ENCODE peak calls at places on chromosomes 13 and 19, in six cellular contexts. One of them, this sample, is unnamed.

GRCh38 chr13:42041684-42042035 is 6.8 kb upstream of the DGKH start:
- DNase-seq in sciatic nerve: peak; percentile 74
- DNase-seq in progenitor cell of endocrine pancreas: peak; percentile 37
- DNase-seq in bronchial epithelial cell: peak; percentile 33
- DNase-seq in cardiac muscle cell: peak; percentile 74
- DNase-seq in fibroblast of lung: peak; percentile 59
- DNase-seq in this sample: peak; percentile 74

GRCh38 chr13:46553886-46554855 is 1.2 kb downstream of the LRCH1 start:
- DNase-seq in sciatic nerve: peak; percentile 80
- DNase-seq in fibroblast of lung: peak; percentile 89
- DNase-seq in bronchial epithelial cell: peak; percentile 93
- DNase-seq in progenitor cell of endocrine pancreas: peak; percentile 40
- DNase-seq in cardiac muscle cell: peak; percentile 90
- DNase-seq in this sample: peak; percentile 90

GRCh38 chr13:43865892-43866291 is 13.6 kb downstream of the CCDC122 start:
- DNase-seq in bronchial epithelial cell: peak; percentile 89
- DNase-seq in cardiac muscle cell: peak; percentile 51
- DNase-seq in fibroblast of lung: peak; percentile 50
- DNase-seq in progenitor cell of endocrine pancreas: no peak
- DNase-seq in sciatic nerve: no peak
- DNase-seq in this sample: peak; percentile 86

GRCh38 chr19:33402421-33403220 is 29.1 kb downstream of the CEBPG start:
- DNase-seq in bronchial epithelial cell: no peak
- DNase-seq in cardiac muscle cell: no peak
- DNase-seq in fibroblast of lung: no peak
- DNase-seq in progenitor cell of endocrine pancreas: no peak
- DNase-seq in sciatic nerve: peak; percentile 52
- DNase-seq in this sample: no peak

GRCh38 chr13:101082441-101082840 is 333.9 kb downstream of the NALCN start:
- DNase-seq in progenitor cell of endocrine pancreas: no peak
- DNase-seq in cardiac muscle cell: no peak
- DNase-seq in sciatic nerve: no peak
- DNase-seq in bronchial epithelial cell: no peak
- DNase-seq in fibroblast of lung: no peak
- DNase-seq in this sample: no peak

GRCh38 chr13:109569938-109570711 is 216.3 kb downstream of the IRS2 start:
- DNase-seq in sciatic nerve: no peak
- DNase-seq in bronchial epithelial cell: no peak
- DNase-seq in progenitor cell of endocrine pancreas: no peak
- DNase-seq in fibroblast of lung: no peak
- DNase-seq in cardiac muscle cell: no peak
- DNase-seq in this sample: no peak

GRCh38 chr13:102729560-102730275 is 34.9 kb upstream of the METTL21C start:
- DNase-seq in fibroblast of lung: peak; percentile 67
- DNase-seq in progenitor cell of endocrine pancreas: no peak
- DNase-seq in bronchial epithelial cell: peak; percentile 94
- DNase-seq in sciatic nerve: no peak
- DNase-seq in cardiac muscle cell: peak; percentile 87
- DNase-seq in this sample: peak; percentile 64

GRCh38 chr13:43223206-43223605 is 199.8 kb downstream of the DNAJC15 start:
- DNase-seq in sciatic nerve: no peak
- DNase-seq in cardiac muscle cell: no peak
- DNase-seq in bronchial epithelial cell: no peak
- DNase-seq in fibroblast of lung: no peak
- DNase-seq in progenitor cell of endocrine pancreas: no peak
- DNase-seq in this sample: no peak

GRCh38 chr19:55041627-55042343 is 3.7 kb upstream of the GP6 start:
- DNase-seq in progenitor cell of endocrine pancreas: no peak
- DNase-seq in sciatic nerve: no peak
- DNase-seq in cardiac muscle cell: no peak
- DNase-seq in bronchial epithelial cell: no peak
- DNase-seq in fibroblast of lung: no peak
- DNase-seq in this sample: no peak

GRCh38 chr13:20191311-20191901 is 1.3 kb downstream of the GJB2 start:
- DNase-seq in fibroblast of lung: no peak
- DNase-seq in bronchial epithelial cell: no peak
- DNase-seq in sciatic nerve: no peak
- DNase-seq in cardiac muscle cell: peak; percentile 26
- DNase-seq in progenitor cell of endocrine pancreas: no peak
- DNase-seq in this sample: peak; percentile 70

GRCh38 chr19:19495614-19496603 is 19.4 kb downstream of the TSSK6 start:
- DNase-seq in cardiac muscle cell: no peak
- DNase-seq in sciatic nerve: no peak
- DNase-seq in progenitor cell of endocrine pancreas: no peak
- DNase-seq in fibroblast of lung: no peak
- DNase-seq in bronchial epithelial cell: no peak
- DNase-seq in this sample: no peak

GRCh38 chr13:51804295-51805172 is 571 bp upstream of the DHRS12 start:
- DNase-seq in progenitor cell of endocrine pancreas: no peak
- DNase-seq in fibroblast of lung: no peak
- DNase-seq in cardiac muscle cell: no peak
- DNase-seq in sciatic nerve: peak; percentile 75
- DNase-seq in bronchial epithelial cell: no peak
- DNase-seq in this sample: no peak

GRCh38 chr19:980133-980998 is 3.8 kb upstream of the WDR18 start:
- DNase-seq in cardiac muscle cell: peak; percentile 34
- DNase-seq in bronchial epithelial cell: no peak
- DNase-seq in fibroblast of lung: no peak
- DNase-seq in progenitor cell of endocrine pancreas: peak; percentile 64
- DNase-seq in sciatic nerve: no peak
- DNase-seq in this sample: peak; percentile 62

GRCh38 chr13:79662882-79663281 is 181.9 kb downstream of the NDFIP2 start:
- DNase-seq in bronchial epithelial cell: peak; percentile 34
- DNase-seq in cardiac muscle cell: peak; percentile 18
- DNase-seq in sciatic nerve: no peak
- DNase-seq in progenitor cell of endocrine pancreas: no peak
- DNase-seq in fibroblast of lung: peak; percentile 20
- DNase-seq in this sample: no peak

GRCh38 chr13:42906257-42906656 is 85.8 kb downstream of the EPSTI1 start:
- DNase-seq in progenitor cell of endocrine pancreas: no peak
- DNase-seq in cardiac muscle cell: no peak
- DNase-seq in bronchial epithelial cell: peak; percentile 79
- DNase-seq in fibroblast of lung: no peak
- DNase-seq in sciatic nerve: no peak
- DNase-seq in this sample: peak; percentile 18

GRCh38 chr19:39408392-39409206 is 2.0 kb downstream of the ZFP36 start:
- DNase-seq in sciatic nerve: no peak
- DNase-seq in fibroblast of lung: peak; percentile 38
- DNase-seq in cardiac muscle cell: peak; percentile 67
- DNase-seq in bronchial epithelial cell: peak; percentile 65
- DNase-seq in progenitor cell of endocrine pancreas: no peak
- DNase-seq in this sample: no peak

GRCh38 chr13:94595943-94596574 is at the start of gene TGDS:
- DNase-seq in sciatic nerve: peak; percentile 91
- DNase-seq in progenitor cell of endocrine pancreas: peak; percentile 81
- DNase-seq in cardiac muscle cell: peak; percentile 93
- DNase-seq in bronchial epithelial cell: peak; percentile 75
- DNase-seq in fibroblast of lung: peak; percentile 97
- DNase-seq in this sample: peak; percentile 95